ENCODE peak calls at places on chromosomes 11 and 22, in eight cellular contexts. I, Q, M, C, P, R, S and E are unnamed samples.
A peak's percentile ranks its signal among the peaks of the same experiment; 100 is the strongest.

GRCh38 chr22:38696606-38697005 is 4.1 kb downstream of the JOSD1 start:
- DNase-seq in I (peak; percentile 70), Q (peak; percentile 77), M (peak; percentile 57), C (no peak), P (no peak), R (peak; percentile 75), S (no peak), E (peak; percentile 86)

GRCh38 chr22:46812786-46813185 is 50.3 kb downstream of the TBC1D22A start:
- DNase-seq in I (no peak), Q (no peak), M (no peak), C (no peak), P (no peak), R (no peak), S (no peak), E (no peak)

GRCh38 chr22:43200031-43200430 is 13.1 kb upstream of the TTLL12 start:
- DNase-seq in I (no peak), Q (no peak), M (no peak), C (no peak), P (no peak), R (no peak), S (no peak), E (no peak)

GRCh38 chr11:85922367-85922766 is 67.2 kb downstream of the CCDC83 start:
- DNase-seq in I (no peak), Q (no peak), M (no peak), C (no peak), P (no peak), R (no peak), S (no peak), E (no peak)

GRCh38 chr11:96329855-96330510 is 13.0 kb downstream of the MAML2 start:
- DNase-seq in I (no peak), Q (no peak), M (no peak), C (no peak), P (no peak), R (no peak), S (no peak), E (no peak)

GRCh38 chr22:23542933-23543332 is 37.2 kb downstream of the IGLL1 start:
- DNase-seq in I (peak; percentile 44), Q (no peak), M (no peak), C (no peak), P (no peak), R (no peak), S (no peak), E (peak; percentile 29)

GRCh38 chr11:77090373-77091111 is 12.1 kb upstream of the OMP start:
- DNase-seq in I (no peak), Q (no peak), M (no peak), C (no peak), P (no peak), R (no peak), S (no peak), E (no peak)

GRCh38 chr11:97684486-97685439 is 1295.0 kb downstream of the JRKL start:
- DNase-seq in I (no peak), Q (no peak), M (no peak), C (no peak), P (no peak), R (no peak), S (no peak), E (peak; percentile 13)

GRCh38 chr22:19330865-19331418 is 39.4 kb upstream of the CLTCL1 start:
- DNase-seq in I (no peak), Q (no peak), M (no peak), C (no peak), P (no peak), R (no peak), S (no peak), E (no peak)